ENCODE peak calls at places on chromosomes 7 and 10, in six cellular contexts. N, T, W, J, M and G are unnamed samples.

GRCh38 chr7:124059375-124059774 is 26.5 kb upstream of the TMEM229A start:
- DNase-seq in N (no peak), T (no peak), W (no peak), J (no peak), M (no peak), G (peak)

GRCh38 chr10:109962247-109962646 is 38.9 kb upstream of the XPNPEP1 start:
- DNase-seq in N (no peak), T (no peak), W (peak), J (no peak), M (no peak), G (no peak)

GRCh38 chr7:143454091-143454729 is 11.0 kb downstream of the TAS2R60 start:
- DNase-seq in N (no peak), T (no peak), W (no peak), J (no peak), M (no peak), G (no peak)

GRCh38 chr7:43085992-43086391 is 26.5 kb upstream of the HECW1 start:
- DNase-seq in N (no peak), T (no peak), W (no peak), J (no peak), M (no peak), G (no peak)

GRCh38 chr10:132461683-132462231 is 64.8 kb downstream of the PWWP2B start:
- DNase-seq in N (no peak), T (no peak), W (no peak), J (no peak), M (no peak), G (no peak)

GRCh38 chr10:88028072-88028471 is 164.6 kb downstream of the PTEN start:
- DNase-seq in N (no peak), T (no peak), W (no peak), J (no peak), M (no peak), G (no peak)

GRCh38 chr7:78472519-78472918 is 673.9 kb downstream of the PHTF2 start:
- DNase-seq in N (no peak), T (no peak), W (peak), J (no peak), M (no peak), G (no peak)

GRCh38 chr7:101924171-101924570 is 106.7 kb downstream of the CUX1 start:
- DNase-seq in N (no peak), T (no peak), W (peak), J (no peak), M (no peak), G (no peak)

GRCh38 chr7:114979803-114980507 is 58.1 kb downstream of the MDFIC start:
- DNase-seq in N (no peak), T (no peak), W (no peak), J (no peak), M (no peak), G (no peak)

GRCh38 chr10:103145860-103146466 is 47.1 kb downstream of the NT5C2 start:
- DNase-seq in N (peak), T (peak), W (peak), J (no peak), M (peak), G (no peak)

GRCh38 chr7:64880322-64881297 is 22.5 kb upstream of the ZNF273 start:
- DNase-seq in N (no peak), T (no peak), W (no peak), J (no peak), M (no peak), G (no peak)

GRCh38 chr7:14585232-14585631 is 317.3 kb downstream of the DGKB start:
- DNase-seq in N (no peak), T (no peak), W (no peak), J (no peak), M (no peak), G (no peak)

GRCh38 chr7:144384555-144385245 is 18.8 kb downstream of the NOBOX start:
- DNase-seq in N (no peak), T (peak), W (no peak), J (no peak), M (no peak), G (no peak)

GRCh38 chr7:2171855-2172254 is 60.9 kb downstream of the MAD1L1 start:
- DNase-seq in N (no peak), T (no peak), W (no peak), J (no peak), M (no peak), G (no peak)

GRCh38 chr10:34723746-34724145 is 91.3 kb downstream of the PARD3 start:
- DNase-seq in N (peak), T (peak), W (peak), J (no peak), M (peak), G (no peak)

GRCh38 chr7:2894118-2894940 is 50.2 kb upstream of the GNA12 start:
- DNase-seq in N (no peak), T (no peak), W (no peak), J (no peak), M (no peak), G (peak)

GRCh38 chr7:23893942-23894890 is 184.2 kb downstream of the STK31 start:
- DNase-seq in N (no peak), T (no peak), W (no peak), J (no peak), M (no peak), G (peak)
- TF ChIP-seq BHLHE40 in N (no peak), T (no peak), W (no peak), J (no peak), M (no peak), G (no peak)

DNA sequence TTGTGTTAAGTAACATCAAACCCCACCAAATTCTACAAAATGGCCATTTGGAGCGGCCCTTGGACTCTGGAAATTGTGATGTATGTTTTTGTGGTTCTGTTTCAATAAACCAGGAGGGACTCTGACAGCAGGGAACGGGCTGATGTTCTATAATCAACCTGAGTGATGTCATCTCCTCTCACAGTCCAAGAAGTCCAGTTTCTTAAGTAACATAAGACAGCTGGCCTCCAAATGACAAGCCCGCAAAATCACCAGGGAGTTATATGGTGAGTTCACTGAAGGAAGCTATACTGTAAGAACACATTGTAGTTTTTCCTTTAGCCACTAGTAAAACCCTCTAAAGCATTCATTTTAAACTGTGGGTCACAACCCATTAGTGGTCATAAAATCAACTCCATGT is 34.0 kb downstream of the GOT1 start:
- DNase-seq in N (no peak), T (no peak), W (peak), J (no peak), M (peak), G (no peak)
- TF ChIP-seq BHLHE40 in N (no peak), T (no peak), W (no peak), J (no peak), M (no peak), G (no peak)

GRCh38 chr10:73909716-73910115 is 1.2 kb upstream of the PLAU start:
- DNase-seq in N (no peak), T (no peak), W (no peak), J (no peak), M (no peak), G (no peak)

GRCh38 chr10:73910401-73910763 is 550 bp upstream of the PLAU start:
- DNase-seq in N (no peak), T (peak), W (peak), J (peak), M (peak), G (no peak)

GRCh38 chr10:73908853-73909611 is 1.9 kb upstream of the PLAU start:
- DNase-seq in N (peak), T (peak), W (peak), J (peak), M (peak), G (peak)

GRCh38 chr10:73906524-73907447 is 4.1 kb upstream of the PLAU start:
- DNase-seq in N (peak), T (peak), W (peak), J (no peak), M (peak), G (no peak)

DNA sequence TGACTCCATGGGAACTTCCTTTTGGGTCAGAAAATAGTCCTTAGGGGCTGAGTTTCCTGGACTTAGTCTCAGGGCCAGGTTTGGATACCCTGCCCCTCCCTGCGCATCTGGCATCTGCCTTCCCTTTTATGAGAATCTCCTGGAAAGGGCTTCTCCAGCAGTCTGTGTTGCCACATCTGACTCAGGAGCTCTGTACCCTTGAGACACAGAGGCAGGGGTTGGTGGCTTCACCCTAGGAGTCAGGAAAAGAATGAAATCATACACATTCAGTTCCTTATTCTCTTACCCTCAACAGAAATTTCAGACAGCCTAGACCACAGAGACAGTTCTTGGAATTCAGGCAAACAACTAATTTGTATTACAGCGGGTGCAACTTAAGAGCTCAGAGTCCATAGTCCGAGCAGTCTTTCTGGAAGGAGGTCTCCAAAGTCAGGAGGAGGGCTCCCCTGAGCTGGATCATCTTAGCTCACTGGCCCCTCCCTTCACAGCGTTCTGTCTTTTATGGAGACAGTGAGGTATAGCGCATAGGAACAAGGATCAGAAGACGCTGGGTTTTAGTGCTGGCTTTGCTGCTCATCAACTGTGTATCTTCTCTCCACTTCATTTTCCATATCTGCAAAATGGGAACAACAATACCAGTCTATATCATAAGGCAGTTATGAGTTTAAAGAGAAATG is 3.0 kb upstream of the PLAU start:
- DNase-seq in N (no peak), T (peak), W (peak), J (no peak), M (no peak), G (no peak)
- TF ChIP-seq BHLHE40 in N (no peak), T (no peak), W (no peak), J (no peak), M (no peak), G (no peak)

GRCh38 chr7:132275384-132275783 is 300.9 kb downstream of the PLXNA4 start:
- DNase-seq in N (no peak), T (no peak), W (no peak), J (no peak), M (no peak), G (no peak)
- TF ChIP-seq BHLHE40 in N (no peak), T (no peak), W (no peak), J (no peak), M (no peak), G (no peak)

DNA sequence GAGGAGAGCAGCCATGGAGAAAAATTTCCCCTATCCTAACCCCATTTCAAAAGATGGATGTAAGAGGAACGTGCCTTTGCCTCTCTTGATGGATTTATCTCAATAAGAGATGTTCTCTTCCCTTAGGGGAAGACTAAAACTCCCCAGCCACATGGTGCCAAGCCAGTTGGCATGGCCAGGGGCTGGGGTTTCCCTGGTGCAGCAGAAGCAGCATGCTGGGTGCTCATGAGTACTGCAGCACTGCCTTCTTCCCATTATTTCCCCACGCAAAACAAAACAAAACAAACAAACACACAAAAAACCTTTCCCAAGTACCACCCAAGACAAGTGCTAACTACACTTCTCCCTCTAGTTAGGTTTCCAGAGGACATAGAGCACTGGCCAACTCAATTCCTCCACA is 97.2 kb downstream of the DOCK4 start:
- DNase-seq in N (no peak), T (no peak), W (no peak), J (no peak), M (no peak), G (no peak)
- TF ChIP-seq BHLHE40 in N (no peak), T (no peak), W (no peak), J (no peak), M (no peak), G (no peak)

DNA sequence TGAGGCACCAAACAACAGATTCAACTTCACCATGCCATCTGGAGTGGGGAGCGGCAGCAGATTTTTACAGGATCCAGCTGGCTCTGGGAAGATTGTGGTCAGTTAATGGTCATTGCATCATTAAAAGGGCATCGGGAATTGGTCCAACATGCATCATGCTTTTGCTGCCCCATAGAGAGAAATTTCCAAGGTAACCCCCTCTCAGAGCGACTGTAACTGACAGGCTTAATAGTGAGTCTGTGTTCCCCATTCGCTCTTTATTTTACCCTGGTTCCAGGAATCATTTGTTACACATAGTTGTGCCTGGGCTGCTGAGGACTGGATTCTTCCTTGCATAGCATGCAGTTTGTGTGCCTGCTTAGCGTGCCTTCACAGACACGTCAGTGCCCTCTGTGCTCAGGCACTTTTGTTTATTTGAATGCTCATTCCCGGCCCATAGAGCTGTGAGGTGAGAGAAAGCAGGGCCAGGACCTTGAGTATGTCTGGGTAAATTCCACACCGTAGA is 49.9 kb downstream of the CDHR3 start:
- DNase-seq in N (no peak), T (no peak), W (peak), J (no peak), M (no peak), G (no peak)
- TF ChIP-seq BHLHE40 in N (no peak), T (no peak), W (peak), J (no peak), M (no peak), G (no peak)

DNA sequence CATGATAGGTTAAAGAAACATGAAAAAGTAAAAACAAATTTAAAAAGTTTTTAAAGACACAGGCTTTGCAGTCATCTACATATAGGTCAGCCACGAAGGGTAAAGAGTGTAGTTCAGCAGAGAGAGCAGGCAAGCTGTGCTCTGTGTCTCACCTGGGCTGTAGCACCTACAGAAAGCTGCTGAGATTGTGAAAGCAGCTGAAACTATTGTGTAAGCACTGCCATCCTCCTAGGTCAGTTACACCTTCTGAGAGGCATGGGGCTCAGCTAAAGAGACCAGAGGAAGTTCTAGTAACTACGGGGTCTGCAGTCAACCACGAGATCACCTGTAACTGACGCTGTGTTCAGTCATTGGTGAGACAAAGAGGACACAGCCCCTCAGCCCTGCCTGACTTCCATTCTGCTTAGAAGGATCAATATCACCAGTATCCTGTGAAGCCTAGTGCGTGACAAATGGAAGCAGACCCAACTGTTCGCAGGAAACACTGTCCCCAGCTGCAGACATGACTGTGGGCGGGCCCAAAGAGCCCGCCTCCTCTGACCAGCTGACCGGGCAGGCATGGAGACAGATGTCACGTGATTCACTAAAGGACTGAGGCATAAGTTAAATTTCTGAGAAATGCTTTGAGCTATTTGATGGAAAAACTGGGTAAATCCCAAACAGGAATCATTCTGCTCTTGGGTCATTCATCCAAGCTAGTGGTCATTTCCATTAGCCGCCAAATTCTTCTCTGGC is 87.9 kb downstream of the EBF3 start:
- DNase-seq in N (no peak), T (no peak), W (no peak), J (no peak), M (no peak), G (no peak)
- TF ChIP-seq BHLHE40 in N (no peak), T (no peak), W (no peak), J (no peak), M (no peak), G (no peak)

DNA sequence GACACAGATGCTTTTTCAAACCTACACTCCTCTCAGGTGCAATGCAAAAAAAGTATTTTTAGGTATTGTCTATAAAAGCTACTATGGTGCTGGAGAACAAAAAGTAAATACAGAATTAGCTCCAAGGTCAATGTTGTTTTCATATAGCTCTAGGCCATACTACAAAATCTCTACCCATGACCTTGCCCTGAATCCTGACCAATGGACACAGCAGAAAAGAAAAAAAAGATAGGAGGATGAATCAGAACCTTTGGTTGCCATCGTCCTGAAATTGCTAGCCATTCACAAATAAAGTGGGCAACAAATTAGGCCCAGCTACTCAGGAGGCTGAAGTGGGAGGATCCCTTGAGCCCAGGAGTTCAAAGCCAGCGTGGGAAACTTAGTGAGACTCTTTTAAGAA is 35.2 kb upstream of the RELN start:
- DNase-seq in N (no peak), T (no peak), W (no peak), J (no peak), M (peak), G (no peak)
- TF ChIP-seq BHLHE40 in N (no peak), T (no peak), W (no peak), J (no peak), M (no peak), G (no peak)

GRCh38 chr7:24365606-24366005 is 81.6 kb downstream of the NPY start:
- DNase-seq in N (no peak), T (no peak), W (no peak), J (no peak), M (no peak), G (no peak)
- TF ChIP-seq BHLHE40 in N (no peak), T (no peak), W (no peak), J (no peak), M (no peak), G (no peak)

DNA sequence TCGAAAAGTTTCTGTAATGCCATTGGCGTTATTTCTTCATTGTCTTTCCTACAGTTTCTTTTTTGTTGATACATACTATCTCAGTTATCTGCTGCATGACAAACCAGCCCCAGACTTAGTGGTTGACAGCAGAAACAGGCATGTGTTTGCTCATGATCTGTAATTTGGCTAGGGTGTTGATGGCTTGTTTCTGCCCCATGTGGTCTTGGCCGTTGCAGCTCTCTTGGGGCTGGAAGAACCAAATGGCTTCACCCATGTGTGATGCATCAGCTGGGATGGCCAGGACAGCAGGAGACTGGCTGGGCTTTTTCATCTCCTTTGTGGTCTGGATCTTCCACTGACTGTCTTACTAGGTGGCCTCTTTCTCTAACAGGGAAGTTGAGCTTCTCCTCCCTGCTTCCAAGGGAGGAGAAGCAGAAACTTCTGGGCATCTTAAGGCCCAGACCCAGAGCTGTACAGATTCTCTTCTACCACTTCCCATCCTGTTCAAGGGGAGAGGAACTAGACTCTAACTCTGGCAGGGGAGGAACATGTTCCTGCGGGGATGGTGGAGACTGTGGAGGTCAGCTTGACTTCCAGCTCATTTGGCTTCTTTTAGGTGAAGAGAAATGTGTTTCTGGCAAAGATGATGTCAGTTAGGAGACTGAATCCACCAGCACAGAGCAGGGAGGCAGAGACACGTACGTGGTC is 89.3 kb downstream of the FANK1 start:
- DNase-seq in N (no peak), T (no peak), W (no peak), J (no peak), M (no peak), G (no peak)
- TF ChIP-seq BHLHE40 in N (no peak), T (no peak), W (no peak), J (no peak), M (no peak), G (no peak)